ENCODE peak calls at places on chromosomes 3 and 15, in five cellular contexts. One of them, this sample, is unnamed.

GRCh38 chr3:100516843-100517242 is 24.4 kb downstream of the TMEM45A start:
- DNase-seq in T1000: no peak
- DNase-seq in SJSA1: no peak
- DNase-seq in left lung: no peak
- DNase-seq in GM12891: no peak
- DNase-seq in this sample: no peak

GRCh38 chr3:14204605-14205284 is 26.1 kb downstream of the LSM3 start:
- DNase-seq in SJSA1: no peak
- DNase-seq in T1000: no peak
- DNase-seq in left lung: no peak
- DNase-seq in GM12891: no peak
- DNase-seq in this sample: no peak

GRCh38 chr3:148723591-148723990 is 25.9 kb downstream of the AGTR1 start:
- DNase-seq in SJSA1: no peak
- DNase-seq in left lung: no peak
- DNase-seq in GM12891: no peak
- DNase-seq in T1000: no peak
- DNase-seq in this sample: no peak

GRCh38 chr3:21013566-21013965 is 737.4 kb downstream of the ZNF385D start:
- DNase-seq in SJSA1: no peak
- DNase-seq in left lung: no peak
- DNase-seq in T1000: no peak
- DNase-seq in GM12891: no peak
- DNase-seq in this sample: no peak

GRCh38 chr15:31464216-31465082 is 137.8 kb downstream of the KLF13 start:
- DNase-seq in left lung: no peak
- DNase-seq in T1000: no peak
- DNase-seq in GM12891: no peak
- DNase-seq in SJSA1: peak; percentile 22
- DNase-seq in this sample: no peak

GRCh38 chr3:176663819-176664218 is 533.5 kb downstream of the TBL1XR1 start:
- DNase-seq in SJSA1: no peak
- DNase-seq in left lung: no peak
- DNase-seq in T1000: no peak
- DNase-seq in GM12891: no peak
- DNase-seq in this sample: no peak

GRCh38 chr3:78041486-78041885 is 1001.6 kb downstream of the ROBO2 start:
- DNase-seq in T1000: no peak
- DNase-seq in GM12891: no peak
- DNase-seq in left lung: no peak
- DNase-seq in SJSA1: no peak
- DNase-seq in this sample: no peak

GRCh38 chr3:42007785-42008184 is 45.9 kb upstream of the ULK4 start:
- DNase-seq in T1000: no peak
- DNase-seq in left lung: no peak
- DNase-seq in SJSA1: no peak
- DNase-seq in GM12891: no peak
- DNase-seq in this sample: no peak

GRCh38 chr3:52093751-52094525 is 37.6 kb upstream of the DUSP7 start:
- DNase-seq in GM12891: no peak
- DNase-seq in T1000: peak; percentile 54
- DNase-seq in left lung: no peak
- DNase-seq in SJSA1: peak; percentile 76
- DNase-seq in this sample: peak; percentile 44

GRCh38 chr15:101692799-101693198 is 31.5 kb downstream of the TARS3 start:
- DNase-seq in SJSA1: no peak
- DNase-seq in GM12891: no peak
- DNase-seq in T1000: no peak
- DNase-seq in left lung: no peak
- DNase-seq in this sample: no peak

GRCh38 chr15:63611217-63611616 is 14.0 kb downstream of the FBXL22 start:
- DNase-seq in left lung: no peak
- DNase-seq in SJSA1: no peak
- DNase-seq in GM12891: no peak
- DNase-seq in T1000: no peak
- DNase-seq in this sample: no peak

GRCh38 chr3:47283596-47284364 is 1.0 kb downstream of the KLHL18 start:
- DNase-seq in GM12891: no peak
- DNase-seq in left lung: no peak
- DNase-seq in SJSA1: no peak
- DNase-seq in T1000: no peak
- DNase-seq in this sample: no peak

GRCh38 chr3:137008976-137009375 is 51.2 kb downstream of the IL20RB start:
- DNase-seq in GM12891: no peak
- DNase-seq in left lung: no peak
- DNase-seq in SJSA1: no peak
- DNase-seq in T1000: no peak
- DNase-seq in this sample: no peak

GRCh38 chr15:22265961-22266360 is 185.6 kb downstream of the OR4M2 start:
- DNase-seq in T1000: no peak
- DNase-seq in GM12891: no peak
- DNase-seq in SJSA1: no peak
- DNase-seq in left lung: no peak
- DNase-seq in this sample: no peak

GRCh38 chr3:87771338-87772059 is 287.3 kb downstream of the CGGBP1 start:
- DNase-seq in T1000: no peak
- DNase-seq in left lung: peak; percentile 36
- DNase-seq in SJSA1: no peak
- DNase-seq in GM12891: no peak
- DNase-seq in this sample: no peak

GRCh38 chr3:172787746-172788145 is 37.2 kb downstream of the ECT2 start:
- DNase-seq in T1000: no peak
- DNase-seq in SJSA1: no peak
- DNase-seq in GM12891: no peak
- DNase-seq in left lung: no peak
- DNase-seq in this sample: no peak

GRCh38 chr3:30612422-30613134 is 6.2 kb downstream of the TGFBR2 start:
- DNase-seq in left lung: no peak
- DNase-seq in SJSA1: no peak
- DNase-seq in GM12891: no peak
- DNase-seq in T1000: no peak
- DNase-seq in this sample: no peak

GRCh38 chr3:133753779-133754164 is 7.6 kb downstream of the TF start:
- DNase-seq in SJSA1: no peak
- DNase-seq in GM12891: no peak
- DNase-seq in left lung: no peak
- DNase-seq in T1000: no peak
- DNase-seq in this sample: no peak

GRCh38 chr15:64857421-64857820 is 15.7 kb downstream of the PLEKHO2 start:
- DNase-seq in GM12891: no peak
- DNase-seq in T1000: no peak
- DNase-seq in left lung: no peak
- DNase-seq in SJSA1: peak; percentile 78
- DNase-seq in this sample: no peak

GRCh38 chr3:43526956-43527355 is 94.9 kb downstream of the ANO10 start:
- DNase-seq in T1000: no peak
- DNase-seq in SJSA1: no peak
- DNase-seq in left lung: no peak
- DNase-seq in GM12891: no peak
- DNase-seq in this sample: no peak

GRCh38 chr15:63599401-63600000 is 2.3 kb downstream of the FBXL22 start:
- DNase-seq in SJSA1: no peak
- DNase-seq in T1000: no peak
- DNase-seq in left lung: peak; percentile 81
- DNase-seq in GM12891: peak; percentile 29
- DNase-seq in this sample: peak; percentile 64

GRCh38 chr15:20386198-20386597 is 155.4 kb downstream of the GOLGA6L6 start:
- DNase-seq in left lung: no peak
- DNase-seq in GM12891: no peak
- DNase-seq in T1000: no peak
- DNase-seq in SJSA1: no peak
- DNase-seq in this sample: no peak

This sample was measured in CD14-positive monocyte.